ENCODE peak calls at places on chromosomes 3 and 15, in seven cellular contexts. W, V, L, B, H, S and D are unnamed samples.

GRCh38 chr3:72973786-72974185 is 22.8 kb upstream of the PPP4R2 start:
- DNase-seq in S (no peak), B (no peak), W (no peak), L (no peak), V (no peak), H (no peak), D (no peak)

GRCh38 chr3:51967384-51968174 is at the start of gene PCBP4:
- DNase-seq in V (no peak), H (no peak), B (peak; percentile 70), S (no peak), W (peak; percentile 52), L (no peak), D (no peak)

GRCh38 chr15:85097250-85097649 is 115.6 kb downstream of the PDE8A start:
- DNase-seq in H (no peak), S (no peak), B (no peak), L (no peak), W (no peak), V (no peak), D (no peak)

GRCh38 chr3:73500321-73500720 is 124.4 kb downstream of the PDZRN3 start:
- DNase-seq in W (no peak), L (no peak), S (no peak), B (no peak), V (no peak), H (no peak), D (no peak)

GRCh38 chr3:102182162-102182561 is 252.7 kb upstream of the ZPLD1 start:
- DNase-seq in H (no peak), V (no peak), W (no peak), S (no peak), B (no peak), L (no peak), D (no peak)

GRCh38 chr3:134886991-134887390 is 91.9 kb downstream of the EPHB1 start:
- DNase-seq in V (no peak), B (no peak), L (no peak), H (no peak), S (no peak), W (no peak), D (no peak)

GRCh38 chr15:69484837-69485236 is 32.2 kb downstream of the RPLP1 start:
- DNase-seq in W (no peak), V (no peak), S (no peak), B (no peak), L (no peak), H (peak; percentile 41), D (no peak)

GRCh38 chr3:184726497-184726896 is 14.6 kb upstream of the MAGEF1 start:
- DNase-seq in B (no peak), L (no peak), H (no peak), W (no peak), V (no peak), S (no peak), D (no peak)

GRCh38 chr3:27216955-27217552 is 152.1 kb downstream of the NEK10 start:
- DNase-seq in B (no peak), S (peak; percentile 77), L (no peak), H (peak; percentile 22), W (no peak), V (no peak), D (no peak)

GRCh38 chr3:8776406-8776805 is 7.0 kb upstream of the OXTR start:
- DNase-seq in V (no peak), B (no peak), H (no peak), L (no peak), S (no peak), W (no peak), D (no peak)

GRCh38 chr3:108201258-108201657 is 21.0 kb downstream of the IFT57 start:
- DNase-seq in W (no peak), B (no peak), L (no peak), S (no peak), H (no peak), V (no peak), D (no peak)

GRCh38 chr15:100880139-100880896 is 687 bp downstream of the ALDH1A3 start:
- DNase-seq in S (no peak), V (no peak), L (no peak), B (peak; percentile 63), W (peak; percentile 30), H (peak; percentile 30), D (no peak)

GRCh38 chr3:62319570-62320243 is 53.6 kb downstream of the FEZF2 start:
- DNase-seq in S (no peak), B (no peak), W (no peak), V (no peak), H (no peak), L (no peak), D (no peak)

GRCh38 chr3:49889296-49889695 is 14.4 kb downstream of the MST1R start:
- DNase-seq in L (no peak), V (no peak), H (no peak), W (no peak), S (no peak), B (no peak), D (no peak)

GRCh38 chr15:33008284-33009011 is 186.1 kb downstream of the FMN1 start:
- DNase-seq in V (no peak), W (no peak), L (no peak), H (no peak), S (no peak), B (no peak), D (no peak)

GRCh38 chr3:44398853-44399252 is 60.3 kb downstream of the TCAIM start:
- DNase-seq in V (no peak), L (no peak), S (no peak), B (no peak), W (no peak), H (no peak), D (no peak)

GRCh38 chr3:5195605-5196004 is 8.1 kb downstream of the EDEM1 start:
- DNase-seq in L (no peak), H (no peak), B (no peak), V (no peak), W (no peak), S (no peak), D (no peak)